ENCODE peak calls at places on chromosomes 7 and 10, in eight cellular contexts. One of them, this sample, is unnamed.

GRCh38 chr10:87799860-87800259 is 18.2 kb downstream of the ATAD1 start:
- DNase-seq in NCI-H526 treated with DMSO at 0.1 percent for 48 hours: no peak
- DNase-seq in NB4: peak; percentile 32
- DNase-seq in WTC11: no peak
- DNase-seq in activated CD4-positive, alpha-beta T cell treated with anti-CD3 and anti-CD28 coated beads, Interleukin-2, amount 10 ng/mL, durations not matched to agents 7 days and 5 days: no peak
- DNase-seq in NCI-H2081: no peak
- DNase-seq in NCI-H1436: no peak
- DNase-seq in PC-3: no peak
- DNase-seq in this sample: no peak

GRCh38 chr7:149872419-149873073 is 1.2 kb upstream of the ATP6V0E2 start:
- DNase-seq in NCI-H526 treated with DMSO at 0.1 percent for 48 hours: peak; percentile 77
- DNase-seq in NB4: peak; percentile 52
- DNase-seq in WTC11: peak; percentile 49
- DNase-seq in activated CD4-positive, alpha-beta T cell treated with anti-CD3 and anti-CD28 coated beads, Interleukin-2, amount 10 ng/mL, durations not matched to agents 7 days and 5 days: no peak
- DNase-seq in NCI-H2081: peak; percentile 89
- DNase-seq in NCI-H1436: peak; percentile 43
- DNase-seq in PC-3: peak; percentile 69
- DNase-seq in this sample: peak; percentile 76

GRCh38 chr7:44769381-44770209 is 20.9 kb downstream of the ZMIZ2 start:
- DNase-seq in NCI-H526 treated with DMSO at 0.1 percent for 48 hours: no peak
- DNase-seq in NB4: peak; percentile 38
- DNase-seq in WTC11: no peak
- DNase-seq in activated CD4-positive, alpha-beta T cell treated with anti-CD3 and anti-CD28 coated beads, Interleukin-2, amount 10 ng/mL, durations not matched to agents 7 days and 5 days: peak; percentile 50
- DNase-seq in NCI-H2081: no peak
- DNase-seq in NCI-H1436: no peak
- DNase-seq in PC-3: no peak
- DNase-seq in this sample: no peak

GRCh38 chr10:9038146-9038714 is 983.7 kb downstream of the GATA3 start:
- DNase-seq in NCI-H526 treated with DMSO at 0.1 percent for 48 hours: no peak
- DNase-seq in NB4: peak; percentile 50
- DNase-seq in WTC11: no peak
- DNase-seq in activated CD4-positive, alpha-beta T cell treated with anti-CD3 and anti-CD28 coated beads, Interleukin-2, amount 10 ng/mL, durations not matched to agents 7 days and 5 days: no peak
- DNase-seq in NCI-H2081: no peak
- DNase-seq in NCI-H1436: no peak
- DNase-seq in PC-3: no peak
- DNase-seq in this sample: no peak

GRCh38 chr7:66859339-66859738 is 61.7 kb upstream of the TMEM248 start:
- DNase-seq in NCI-H526 treated with DMSO at 0.1 percent for 48 hours: no peak
- DNase-seq in NB4: no peak
- DNase-seq in WTC11: no peak
- DNase-seq in activated CD4-positive, alpha-beta T cell treated with anti-CD3 and anti-CD28 coated beads, Interleukin-2, amount 10 ng/mL, durations not matched to agents 7 days and 5 days: no peak
- DNase-seq in NCI-H2081: no peak
- DNase-seq in NCI-H1436: no peak
- DNase-seq in PC-3: no peak
- DNase-seq in this sample: no peak

GRCh38 chr10:109914966-109915365 is 8.3 kb downstream of the XPNPEP1 start:
- DNase-seq in NCI-H526 treated with DMSO at 0.1 percent for 48 hours: no peak
- DNase-seq in NB4: peak; percentile 92
- DNase-seq in WTC11: no peak
- DNase-seq in activated CD4-positive, alpha-beta T cell treated with anti-CD3 and anti-CD28 coated beads, Interleukin-2, amount 10 ng/mL, durations not matched to agents 7 days and 5 days: peak; percentile 66
- DNase-seq in NCI-H2081: no peak
- DNase-seq in NCI-H1436: no peak
- DNase-seq in PC-3: peak; percentile 86
- DNase-seq in this sample: peak; percentile 78

GRCh38 chr10:24503627-24504320 is 219.9 kb downstream of the ARHGAP21 start:
- DNase-seq in NCI-H526 treated with DMSO at 0.1 percent for 48 hours: peak; percentile 48
- DNase-seq in NB4: peak; percentile 53
- DNase-seq in WTC11: peak; percentile 74
- DNase-seq in activated CD4-positive, alpha-beta T cell treated with anti-CD3 and anti-CD28 coated beads, Interleukin-2, amount 10 ng/mL, durations not matched to agents 7 days and 5 days: peak; percentile 23
- DNase-seq in NCI-H2081: no peak
- DNase-seq in NCI-H1436: peak; percentile 4
- DNase-seq in PC-3: peak; percentile 69
- DNase-seq in this sample: peak; percentile 68

GRCh38 chr7:1059200-1060091 is 15.1 kb downstream of the GPR146 start:
- DNase-seq in NCI-H526 treated with DMSO at 0.1 percent for 48 hours: no peak
- DNase-seq in NB4: peak; percentile 65
- DNase-seq in WTC11: peak; percentile 95
- DNase-seq in activated CD4-positive, alpha-beta T cell treated with anti-CD3 and anti-CD28 coated beads, Interleukin-2, amount 10 ng/mL, durations not matched to agents 7 days and 5 days: peak; percentile 28
- DNase-seq in NCI-H2081: no peak
- DNase-seq in NCI-H1436: no peak
- DNase-seq in PC-3: no peak
- DNase-seq in this sample: no peak

GRCh38 chr10:1204434-1205326 is 148.5 kb downstream of the WDR37 start:
- DNase-seq in NCI-H526 treated with DMSO at 0.1 percent for 48 hours: no peak
- DNase-seq in NB4: no peak
- DNase-seq in WTC11: no peak
- DNase-seq in activated CD4-positive, alpha-beta T cell treated with anti-CD3 and anti-CD28 coated beads, Interleukin-2, amount 10 ng/mL, durations not matched to agents 7 days and 5 days: no peak
- DNase-seq in NCI-H2081: no peak
- DNase-seq in NCI-H1436: no peak
- DNase-seq in PC-3: no peak
- DNase-seq in this sample: no peak

This sample was measured in KBM-7.